ENCODE peak calls at places on chromosomes 4 and X, in ten cellular contexts. One of them, this sample, is unnamed.

GRCh38 chr4:56410247-56410646 is 23.0 kb upstream of the AASDH start:
- DNase-seq in ovary: peak
- DNase-seq in suprapubic skin: no peak
- DNase-seq in foreskin keratinocyte: peak
- DNase-seq in uterus: peak
- DNase-seq in body of pancreas: peak
- DNase-seq in lung: peak
- DNase-seq in left ventricle myocardium inferior: no peak
- DNase-seq in tibial artery: peak
- DNase-seq in brain microvascular endothelial cell: peak
- DNase-seq in this sample: peak

GRCh38 chr4:106062452-106062875 is 167.2 kb downstream of the NPNT start:
- DNase-seq in lung: no peak
- DNase-seq in tibial artery: no peak
- DNase-seq in suprapubic skin: no peak
- DNase-seq in ovary: no peak
- DNase-seq in body of pancreas: no peak
- DNase-seq in foreskin keratinocyte: peak
- DNase-seq in brain microvascular endothelial cell: peak
- DNase-seq in uterus: no peak
- DNase-seq in left ventricle myocardium inferior: no peak
- DNase-seq in this sample: no peak

GRCh38 chrX:111180750-111181240 is 84.8 kb downstream of the PAK3 start:
- DNase-seq in brain microvascular endothelial cell: no peak
- DNase-seq in ovary: no peak
- DNase-seq in tibial artery: no peak
- DNase-seq in uterus: no peak
- DNase-seq in lung: no peak
- DNase-seq in body of pancreas: no peak
- DNase-seq in foreskin keratinocyte: no peak
- DNase-seq in left ventricle myocardium inferior: no peak
- DNase-seq in suprapubic skin: no peak
- DNase-seq in this sample: no peak

GRCh38 chrX:66632986-66633385 is 5.9 kb downstream of the EDA2R start:
- DNase-seq in tibial artery: no peak
- DNase-seq in ovary: no peak
- DNase-seq in lung: no peak
- DNase-seq in left ventricle myocardium inferior: no peak
- DNase-seq in uterus: no peak
- DNase-seq in foreskin keratinocyte: no peak
- DNase-seq in brain microvascular endothelial cell: no peak
- DNase-seq in body of pancreas: no peak
- DNase-seq in suprapubic skin: no peak
- DNase-seq in this sample: no peak

GRCh38 chr4:156673483-156673882 is 298.1 kb downstream of the PDGFC start:
- DNase-seq in lung: no peak
- DNase-seq in suprapubic skin: no peak
- DNase-seq in left ventricle myocardium inferior: no peak
- DNase-seq in foreskin keratinocyte: no peak
- DNase-seq in ovary: no peak
- DNase-seq in tibial artery: no peak
- DNase-seq in brain microvascular endothelial cell: peak
- DNase-seq in body of pancreas: no peak
- DNase-seq in uterus: no peak
- DNase-seq in this sample: no peak

GRCh38 chrX:51803833-51804232 is 60.6 kb downstream of the GSPT2 start:
- DNase-seq in suprapubic skin: no peak
- DNase-seq in ovary: no peak
- DNase-seq in tibial artery: no peak
- DNase-seq in uterus: no peak
- DNase-seq in foreskin keratinocyte: no peak
- DNase-seq in body of pancreas: no peak
- DNase-seq in lung: no peak
- DNase-seq in brain microvascular endothelial cell: no peak
- DNase-seq in left ventricle myocardium inferior: no peak
- DNase-seq in this sample: no peak

GRCh38 chr4:88327669-88328068 is 43.3 kb upstream of the PPM1K start:
- DNase-seq in left ventricle myocardium inferior: no peak
- DNase-seq in tibial artery: no peak
- DNase-seq in suprapubic skin: no peak
- DNase-seq in uterus: no peak
- DNase-seq in ovary: no peak
- DNase-seq in brain microvascular endothelial cell: no peak
- DNase-seq in lung: no peak
- DNase-seq in body of pancreas: no peak
- DNase-seq in foreskin keratinocyte: peak
- DNase-seq in this sample: no peak

GRCh38 chr4:6354626-6355025 is 85.0 kb downstream of the WFS1 start:
- DNase-seq in suprapubic skin: no peak
- DNase-seq in tibial artery: no peak
- DNase-seq in ovary: no peak
- DNase-seq in foreskin keratinocyte: no peak
- DNase-seq in uterus: no peak
- DNase-seq in body of pancreas: no peak
- DNase-seq in left ventricle myocardium inferior: no peak
- DNase-seq in brain microvascular endothelial cell: no peak
- DNase-seq in lung: no peak
- DNase-seq in this sample: no peak

GRCh38 chrX:119505945-119506344 is 37.7 kb downstream of the SLC25A5 start:
- DNase-seq in lung: no peak
- DNase-seq in ovary: no peak
- DNase-seq in foreskin keratinocyte: no peak
- DNase-seq in suprapubic skin: no peak
- DNase-seq in tibial artery: no peak
- DNase-seq in uterus: no peak
- DNase-seq in body of pancreas: no peak
- DNase-seq in brain microvascular endothelial cell: no peak
- DNase-seq in left ventricle myocardium inferior: no peak
- DNase-seq in this sample: no peak

GRCh38 chrX:119503484-119503861 is 35.2 kb downstream of the SLC25A5 start:
- DNase-seq in tibial artery: peak
- DNase-seq in foreskin keratinocyte: peak
- DNase-seq in uterus: no peak
- DNase-seq in left ventricle myocardium inferior: no peak
- DNase-seq in ovary: no peak
- DNase-seq in lung: peak
- DNase-seq in suprapubic skin: peak
- DNase-seq in body of pancreas: peak
- DNase-seq in brain microvascular endothelial cell: peak
- DNase-seq in this sample: no peak

GRCh38 chrX:119501511-119502148 is 33.4 kb downstream of the SLC25A5 start:
- DNase-seq in brain microvascular endothelial cell: no peak
- DNase-seq in left ventricle myocardium inferior: no peak
- DNase-seq in lung: no peak
- DNase-seq in uterus: no peak
- DNase-seq in ovary: no peak
- DNase-seq in foreskin keratinocyte: no peak
- DNase-seq in tibial artery: no peak
- DNase-seq in suprapubic skin: peak
- DNase-seq in body of pancreas: no peak
- DNase-seq in this sample: no peak

GRCh38 chrX:119500061-119500800 is 32.0 kb downstream of the SLC25A5 start:
- DNase-seq in ovary: no peak
- DNase-seq in body of pancreas: no peak
- DNase-seq in uterus: no peak
- DNase-seq in suprapubic skin: no peak
- DNase-seq in brain microvascular endothelial cell: no peak
- DNase-seq in left ventricle myocardium inferior: no peak
- DNase-seq in lung: no peak
- DNase-seq in tibial artery: no peak
- DNase-seq in foreskin keratinocyte: no peak
- DNase-seq in this sample: no peak

DNA sequence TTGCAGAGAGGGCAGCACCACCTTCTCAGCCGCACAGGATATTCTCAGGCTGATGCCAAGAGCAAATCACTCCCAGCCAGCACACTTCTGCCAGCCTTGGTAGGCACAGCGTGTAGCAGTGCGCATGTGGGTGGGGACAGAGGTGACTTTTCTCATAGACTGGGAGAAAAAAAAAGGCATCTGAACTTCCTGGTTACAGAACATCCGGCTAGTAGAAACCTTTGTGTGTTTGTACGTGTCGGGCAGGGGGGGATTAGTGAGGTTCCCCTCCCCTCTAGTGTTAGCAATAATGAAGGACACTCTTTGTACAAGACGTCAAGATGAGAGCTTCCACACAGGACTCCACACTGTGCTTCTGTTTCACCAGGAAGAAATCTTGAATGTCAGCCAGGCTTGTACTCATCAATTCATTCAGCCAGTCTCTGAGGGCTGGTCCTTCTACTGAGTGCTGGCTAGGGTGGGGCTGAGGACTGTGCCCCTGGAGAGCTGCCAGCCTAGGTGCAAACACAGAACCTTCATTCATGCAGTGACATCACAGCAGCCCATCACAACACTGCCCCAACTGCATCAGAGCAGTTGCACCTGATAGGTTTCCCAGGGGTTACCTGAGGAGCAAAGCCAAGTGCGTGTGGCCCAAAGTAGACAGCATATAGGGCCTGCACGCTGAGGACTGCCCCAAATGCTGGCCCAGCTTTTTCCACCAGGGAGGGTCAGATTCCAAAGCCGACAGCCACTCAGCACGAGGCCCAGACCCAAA is 34.7 kb downstream of the SLC25A5 start:
- DNase-seq in lung: peak
- DNase-seq in left ventricle myocardium inferior: no peak
- DNase-seq in ovary: no peak
- DNase-seq in tibial artery: no peak
- DNase-seq in body of pancreas: peak
- DNase-seq in suprapubic skin: peak
- DNase-seq in brain microvascular endothelial cell: peak
- DNase-seq in foreskin keratinocyte: peak
- DNase-seq in uterus: no peak
- DNase-seq in this sample: no peak
- H3K27ac ChIP-seq in lung: peak
- H3K27ac ChIP-seq in left ventricle myocardium inferior: no peak
- H3K27ac ChIP-seq in ovary: no peak
- H3K27ac ChIP-seq in tibial artery: peak
- H3K27ac ChIP-seq in body of pancreas: peak
- H3K27ac ChIP-seq in suprapubic skin: peak
- H3K27ac ChIP-seq in brain microvascular endothelial cell: peak
- H3K27ac ChIP-seq in foreskin keratinocyte: no peak
- H3K27ac ChIP-seq in uterus: no peak
- H3K27ac ChIP-seq in this sample: no peak

GRCh38 chr4:3340703-3341088 is 47.9 kb downstream of the RGS12 start:
- DNase-seq in body of pancreas: peak
- DNase-seq in uterus: no peak
- DNase-seq in suprapubic skin: peak
- DNase-seq in brain microvascular endothelial cell: no peak
- DNase-seq in foreskin keratinocyte: peak
- DNase-seq in ovary: no peak
- DNase-seq in lung: peak
- DNase-seq in left ventricle myocardium inferior: no peak
- DNase-seq in tibial artery: no peak
- DNase-seq in this sample: no peak
- TF ChIP-seq CTCF in body of pancreas: peak
- TF ChIP-seq CTCF in uterus: no peak
- TF ChIP-seq CTCF in suprapubic skin: no peak
- TF ChIP-seq CTCF in brain microvascular endothelial cell: peak
- TF ChIP-seq CTCF in foreskin keratinocyte: peak
- TF ChIP-seq CTCF in ovary: no peak
- TF ChIP-seq CTCF in lung: no peak
- TF ChIP-seq CTCF in left ventricle myocardium inferior: peak
- TF ChIP-seq CTCF in tibial artery: no peak
- TF ChIP-seq CTCF in this sample: no peak

GRCh38 chr4:5157721-5158390 is 106.6 kb downstream of the STK32B start:
- DNase-seq in ovary: no peak
- DNase-seq in tibial artery: no peak
- DNase-seq in foreskin keratinocyte: no peak
- DNase-seq in uterus: no peak
- DNase-seq in left ventricle myocardium inferior: no peak
- DNase-seq in lung: peak
- DNase-seq in body of pancreas: no peak
- DNase-seq in suprapubic skin: no peak
- DNase-seq in brain microvascular endothelial cell: no peak
- DNase-seq in this sample: no peak

GRCh38 chr4:5156677-5157076 is 105.4 kb downstream of the STK32B start:
- DNase-seq in brain microvascular endothelial cell: no peak
- DNase-seq in tibial artery: no peak
- DNase-seq in suprapubic skin: no peak
- DNase-seq in foreskin keratinocyte: no peak
- DNase-seq in uterus: no peak
- DNase-seq in left ventricle myocardium inferior: no peak
- DNase-seq in body of pancreas: no peak
- DNase-seq in ovary: no peak
- DNase-seq in lung: no peak
- DNase-seq in this sample: no peak

GRCh38 chr4:5160668-5161067 is 109.4 kb downstream of the STK32B start:
- DNase-seq in foreskin keratinocyte: no peak
- DNase-seq in body of pancreas: no peak
- DNase-seq in ovary: no peak
- DNase-seq in suprapubic skin: no peak
- DNase-seq in left ventricle myocardium inferior: no peak
- DNase-seq in uterus: no peak
- DNase-seq in tibial artery: no peak
- DNase-seq in brain microvascular endothelial cell: no peak
- DNase-seq in lung: no peak
- DNase-seq in this sample: no peak

GRCh38 chr4:5158391-5158770 is 107.1 kb downstream of the STK32B start:
- DNase-seq in body of pancreas: no peak
- DNase-seq in left ventricle myocardium inferior: no peak
- DNase-seq in brain microvascular endothelial cell: no peak
- DNase-seq in ovary: no peak
- DNase-seq in uterus: no peak
- DNase-seq in tibial artery: no peak
- DNase-seq in suprapubic skin: no peak
- DNase-seq in foreskin keratinocyte: no peak
- DNase-seq in lung: peak
- DNase-seq in this sample: no peak

DNA sequence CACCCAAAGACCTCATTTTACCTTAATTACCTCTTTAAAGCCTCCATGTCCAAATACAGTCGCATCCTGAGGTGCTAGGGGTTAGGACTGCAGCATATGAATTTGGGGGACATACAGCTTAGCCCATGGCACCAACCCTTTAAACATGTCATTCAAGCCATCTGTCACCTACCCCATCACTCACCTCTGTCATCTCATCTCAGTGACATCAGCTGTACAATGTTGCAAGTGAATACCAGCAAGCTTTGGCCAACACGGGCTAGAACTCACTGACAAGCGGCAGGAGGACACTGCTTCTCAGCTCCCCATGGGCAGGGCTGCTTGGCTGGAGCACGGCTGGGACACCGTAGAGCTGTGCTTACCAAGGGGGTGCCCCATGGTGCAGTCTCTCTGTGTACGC is 107.5 kb downstream of the STK32B start:
- DNase-seq in foreskin keratinocyte: no peak
- DNase-seq in uterus: no peak
- DNase-seq in suprapubic skin: no peak
- DNase-seq in ovary: no peak
- DNase-seq in tibial artery: no peak
- DNase-seq in body of pancreas: no peak
- DNase-seq in left ventricle myocardium inferior: no peak
- DNase-seq in lung: no peak
- DNase-seq in brain microvascular endothelial cell: no peak
- DNase-seq in this sample: no peak
- H3K27ac ChIP-seq in foreskin keratinocyte: no peak
- H3K27ac ChIP-seq in uterus: no peak
- H3K27ac ChIP-seq in suprapubic skin: no peak
- H3K27ac ChIP-seq in ovary: no peak
- H3K27ac ChIP-seq in tibial artery: no peak
- H3K27ac ChIP-seq in body of pancreas: no peak
- H3K27ac ChIP-seq in left ventricle myocardium inferior: no peak
- H3K27ac ChIP-seq in lung: no peak
- H3K27ac ChIP-seq in brain microvascular endothelial cell: no peak
- H3K27ac ChIP-seq in this sample: no peak

GRCh38 chr4:34323549-34324325 is 1920.6 kb downstream of the ARAP2 start:
- DNase-seq in suprapubic skin: no peak
- DNase-seq in ovary: no peak
- DNase-seq in left ventricle myocardium inferior: no peak
- DNase-seq in body of pancreas: no peak
- DNase-seq in lung: no peak
- DNase-seq in foreskin keratinocyte: no peak
- DNase-seq in tibial artery: no peak
- DNase-seq in brain microvascular endothelial cell: no peak
- DNase-seq in uterus: no peak
- DNase-seq in this sample: no peak

GRCh38 chr4:34318773-34319172 is 1925.5 kb downstream of the ARAP2 start:
- DNase-seq in ovary: no peak
- DNase-seq in suprapubic skin: no peak
- DNase-seq in tibial artery: no peak
- DNase-seq in uterus: no peak
- DNase-seq in lung: no peak
- DNase-seq in foreskin keratinocyte: no peak
- DNase-seq in left ventricle myocardium inferior: no peak
- DNase-seq in brain microvascular endothelial cell: no peak
- DNase-seq in body of pancreas: no peak
- DNase-seq in this sample: no peak
- TF ChIP-seq CTCF in ovary: no peak
- TF ChIP-seq CTCF in suprapubic skin: no peak
- TF ChIP-seq CTCF in tibial artery: no peak
- TF ChIP-seq CTCF in uterus: no peak
- TF ChIP-seq CTCF in lung: no peak
- TF ChIP-seq CTCF in foreskin keratinocyte: no peak
- TF ChIP-seq CTCF in left ventricle myocardium inferior: no peak
- TF ChIP-seq CTCF in brain microvascular endothelial cell: no peak
- TF ChIP-seq CTCF in body of pancreas: no peak
- TF ChIP-seq CTCF in this sample: no peak